ENCODE peak calls at places on chromosomes 4 and X, in four cellular contexts. T is A549; N is CD4-positive, alpha-beta memory T cell; A is HCT116. C is an unnamed sample.

GRCh38 chr4:187070158-187070557 is 346.5 kb upstream of the FAT1 start:
- DNase-seq in N (no peak), T (no peak), A (no peak), C (no peak)

GRCh38 chrX:129953334-129953648 is 29.1 kb upstream of the BCORL1 start:
- DNase-seq in N (no peak), A (no peak), T (no peak), C (no peak)

GRCh38 chr4:121189811-121190210 is 25.7 kb upstream of the TNIP3 start:
- DNase-seq in N (peak), A (no peak), T (no peak), C (no peak)

GRCh38 chr4:133150643-133151300 is 1.7 kb downstream of the PCDH10 start:
- DNase-seq in A (no peak), N (no peak), T (no peak), C (no peak)

GRCh38 chr4:81550005-81550896 is 78.5 kb upstream of the RASGEF1B start:
- DNase-seq in N (no peak), A (no peak), T (no peak), C (no peak)

GRCh38 chr4:158875455-158875854 is 106.6 kb downstream of the FNIP2 start:
- DNase-seq in A (no peak), T (no peak), N (no peak), C (no peak)

GRCh38 chr4:113450681-113451080 is 310.9 kb downstream of the CAMK2D start:
- DNase-seq in A (no peak), N (no peak), T (no peak), C (no peak)

GRCh38 chr4:137000432-137000831 is 531.9 kb downstream of the PCDH18 start:
- DNase-seq in T (no peak), A (no peak), N (no peak), C (no peak)

GRCh38 chr4:87025614-87026041 is 90.8 kb downstream of the AFF1 start:
- DNase-seq in N (no peak), T (no peak), A (no peak), C (no peak)

GRCh38 chr4:154608555-154609252 is 3.8 kb downstream of the FGG start:
- DNase-seq in A (no peak), T (no peak), N (no peak), C (no peak)

GRCh38 chr4:159778298-159778697 is 675.4 kb downstream of the RAPGEF2 start:
- DNase-seq in T (no peak), A (no peak), N (no peak), C (no peak)

GRCh38 chr4:53616219-53616618 is 24.9 kb upstream of the LNX1 start:
- DNase-seq in N (no peak), A (no peak), T (no peak), C (no peak)

GRCh38 chrX:111244238-111244750 is 26.0 kb downstream of the CAPN6 start:
- DNase-seq in A (peak), N (peak), T (peak), C (no peak)

GRCh38 chrX:13778916-13779315 is 38.0 kb downstream of the GPM6B start:
- DNase-seq in A (no peak), N (no peak), T (no peak), C (no peak)

GRCh38 chr4:155569960-155570515 is 96.6 kb upstream of the GUCY1A1 start:
- DNase-seq in N (no peak), T (no peak), A (no peak), C (no peak)

GRCh38 chr4:54103190-54103574 is 3.2 kb downstream of the GSX2 start:
- DNase-seq in A (no peak), N (no peak), T (no peak), C (no peak)

GRCh38 chr4:113109106-113109740 is 59.8 kb downstream of the ANK2 start:
- DNase-seq in T (no peak), A (no peak), N (no peak), C (no peak)

GRCh38 chrX:75226280-75226679 is 47.6 kb upstream of the UPRT start:
- DNase-seq in T (no peak), N (no peak), A (no peak), C (no peak)

GRCh38 chr4:14125375-14126129 is 498.0 kb upstream of the BOD1L1 start:
- DNase-seq in T (no peak), N (no peak), A (no peak), C (no peak)

GRCh38 chr4:108644237-108644636 is 6.2 kb upstream of the OSTC start:
- DNase-seq in N (no peak), T (no peak), A (no peak), C (no peak)

GRCh38 chr4:125483278-125483677 is 168.5 kb downstream of the FAT4 start:
- DNase-seq in T (no peak), N (no peak), A (no peak), C (no peak)

GRCh38 chrX:53281321-53281822 is at the start of gene IQSEC2:
- DNase-seq in T (peak), N (no peak), A (peak), C (no peak)

GRCh38 chr4:128604840-128605239 is 204.7 kb upstream of the JADE1 start:
- DNase-seq in T (no peak), N (no peak), A (no peak), C (no peak)

GRCh38 chr4:113288691-113289090 is 239.2 kb downstream of the ANK2 start:
- DNase-seq in T (no peak), A (no peak), N (no peak), C (no peak)

GRCh38 chr4:125317526-125317880 is 2.7 kb downstream of the FAT4 start:
- DNase-seq in T (peak), N (no peak), A (no peak), C (peak)

GRCh38 chr4:128279624-128280225 is 7.9 kb downstream of the PGRMC2 start:
- DNase-seq in T (no peak), N (no peak), A (no peak), C (no peak)

GRCh38 chr4:64799751-64800150 is 390.5 kb upstream of the TECRL start:
- DNase-seq in A (no peak), T (no peak), N (no peak), C (no peak)

GRCh38 chrX:68822641-68823410 is 6.0 kb upstream of the EFNB1 start:
- DNase-seq in A (peak), T (peak), N (no peak), C (no peak)

GRCh38 chrX:77450415-77450814 is 3.2 kb downstream of the FGF16 start:
- DNase-seq in A (no peak), N (no peak), T (no peak), C (no peak)

GRCh38 chrX:119008122-119008744 is 33.8 kb downstream of the LONRF3 start:
- DNase-seq in A (no peak), N (peak), T (peak), C (peak)

GRCh38 chr4:88446124-88446523 is 10.8 kb upstream of the HERC5 start:
- DNase-seq in T (no peak), A (no peak), N (no peak), C (no peak)

GRCh38 chrX:67555578-67556203 is 11.9 kb downstream of the AR start:
- DNase-seq in A (no peak), N (no peak), T (peak), C (no peak)

GRCh38 chrX:140764401-140764919 is 54.9 kb downstream of the LINC00632 start:
- DNase-seq in N (no peak), T (no peak), A (no peak), C (no peak)

GRCh38 chr4:139509727-139510410 is 46.1 kb downstream of the SETD7 start:
- DNase-seq in T (no peak), N (no peak), A (no peak), C (no peak)

GRCh38 chr4:156956947-156957346 is 14.7 kb downstream of the PDGFC start:
- DNase-seq in N (no peak), A (no peak), T (no peak), C (no peak)

GRCh38 chr4:52838729-52839722 is 23.1 kb upstream of the RASL11B start:
- DNase-seq in T (no peak), A (no peak), N (no peak), C (no peak)

DNA sequence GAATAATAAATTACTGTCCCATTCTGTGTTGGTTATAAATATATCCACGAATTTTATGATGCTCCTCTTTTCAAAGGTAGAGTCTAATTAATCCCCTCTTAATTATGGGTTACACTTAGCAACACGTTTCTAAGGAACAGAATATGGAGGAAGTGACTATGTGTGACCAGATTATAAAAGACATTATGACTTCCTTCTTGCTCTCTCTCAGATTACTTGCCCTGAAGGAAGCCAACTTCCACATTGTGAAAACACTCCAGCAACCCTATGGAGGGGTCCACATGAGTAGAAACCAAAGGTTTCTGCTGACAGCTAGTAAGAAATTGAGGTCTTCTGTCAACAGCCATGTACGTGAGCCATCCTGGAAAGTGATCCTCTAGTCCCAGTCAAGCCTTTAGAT is 59.3 kb downstream of the WDFY3 start:
- DNase-seq in N (no peak), T (no peak), A (no peak), C (no peak)
- H3K27ac ChIP-seq in N (no peak), T (no peak), A (no peak), C (no peak)

GRCh38 chr4:153141238-153141637 is 63.0 kb upstream of the TRIM2 start:
- DNase-seq in A (no peak), N (no peak), T (no peak), C (no peak)

GRCh38 chr4:153138736-153139135 is 65.5 kb upstream of the TRIM2 start:
- DNase-seq in A (no peak), T (no peak), N (no peak), C (no peak)

GRCh38 chr4:153137677-153138630 is 66.3 kb upstream of the TRIM2 start:
- DNase-seq in N (no peak), A (no peak), T (no peak), C (no peak)

GRCh38 chr4:153142700-153143438 is 61.4 kb upstream of the TRIM2 start:
- DNase-seq in A (peak), T (peak), N (peak), C (peak)

GRCh38 chr4:153140294-153140693 is 63.9 kb upstream of the TRIM2 start:
- DNase-seq in T (no peak), A (no peak), N (no peak), C (no peak)
- H3K27ac ChIP-seq in T (no peak), A (no peak), N (no peak), C (no peak)

GRCh38 chrX:131588995-131589394 is 45.1 kb downstream of the OR13H1 start:
- DNase-seq in A (no peak), T (no peak), N (no peak), C (no peak)
- H3K27ac ChIP-seq in A (no peak), T (no peak), N (no peak), C (no peak)

DNA sequence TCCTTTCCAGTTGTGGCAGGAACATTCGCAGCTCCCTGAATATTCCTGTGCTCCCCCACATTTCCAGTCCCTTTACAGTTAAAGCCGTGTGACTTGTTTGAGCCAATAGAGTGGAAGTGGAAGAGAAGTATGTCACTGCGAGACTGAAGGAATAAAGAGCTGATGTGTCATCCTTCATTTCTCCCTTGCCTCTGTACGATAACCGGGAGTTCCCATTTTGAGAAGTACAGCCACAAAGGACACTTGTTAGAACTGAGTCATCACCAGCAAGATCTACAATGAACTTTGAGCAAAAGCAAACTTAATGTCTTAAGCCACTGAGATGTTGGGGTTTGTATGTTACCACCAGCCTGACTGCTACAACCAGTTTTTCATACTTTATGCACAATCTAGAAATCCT is 92.3 kb downstream of the SPRY1 start:
- DNase-seq in N (no peak), T (peak), A (peak), C (no peak)
- H3K27ac ChIP-seq in N (no peak), T (peak), A (no peak), C (no peak)

DNA sequence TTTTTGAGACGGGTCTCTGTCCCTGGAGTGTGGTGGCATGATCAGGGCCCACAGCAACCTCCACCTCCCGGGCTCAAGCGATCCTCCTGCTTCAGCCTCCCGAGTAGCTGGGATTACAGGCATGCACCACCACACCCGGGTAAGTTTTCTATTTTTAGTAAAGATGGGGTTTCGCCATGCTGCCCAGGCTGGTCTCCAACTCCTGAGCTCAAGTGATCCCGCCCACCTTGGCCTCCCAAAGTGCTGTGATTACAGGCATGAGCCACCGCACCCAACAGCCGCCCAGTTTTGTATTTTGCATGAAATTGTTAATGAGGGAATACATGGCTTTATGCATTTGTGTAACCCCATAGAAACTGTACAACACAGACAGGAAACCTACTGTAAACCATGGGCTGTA is 2.8 kb upstream of the ARHGAP4 start:
- DNase-seq in T (no peak), A (no peak), N (no peak), C (no peak)
- H3K27ac ChIP-seq in T (peak), A (peak), N (peak), C (no peak)

DNA sequence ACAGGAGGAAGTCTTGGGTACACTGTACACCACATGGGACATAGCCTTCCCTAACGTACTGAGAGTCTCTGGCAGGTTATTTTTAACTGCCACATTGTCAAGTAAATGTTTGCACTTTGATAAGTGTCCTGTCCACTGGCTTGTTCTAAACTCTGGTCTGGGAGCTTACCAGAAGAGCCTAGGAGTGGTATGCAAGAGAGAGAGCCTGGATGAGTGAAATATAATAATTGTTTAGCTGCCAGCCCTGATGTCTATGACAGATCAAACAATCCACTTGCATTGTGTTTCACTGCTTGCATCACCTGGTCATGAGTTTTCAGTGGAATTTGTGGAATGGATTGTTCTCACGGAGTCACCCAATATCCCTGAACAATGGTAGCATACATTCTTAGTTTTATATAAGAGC is 91.6 kb downstream of the SHROOM3 start:
- DNase-seq in T (no peak), N (no peak), A (no peak), C (no peak)
- H3K27ac ChIP-seq in T (peak), N (no peak), A (no peak), C (no peak)